ENCODE peak calls at places on chromosomes 16 and 17, in ten cellular contexts. K, O, Z, M, P, N, J, Q, G and R are unnamed samples.
A peak's percentile ranks its signal among the peaks of the same experiment; 100 is the strongest.

GRCh38 chr16:23670137-23670776 is 8.4 kb upstream of the PLK1 start:
- DNase-seq in Q (no peak), K (no peak), N (peak; percentile 93), J (peak; percentile 71), O (no peak), G (no peak), Z (no peak), M (no peak), P (no peak), R (no peak)

GRCh38 chr16:74447578-74447977 is 26.3 kb upstream of the CLEC18B start:
- DNase-seq in N (no peak), M (no peak), Z (no peak), O (peak; percentile 38), G (no peak), J (no peak), P (peak; percentile 47), K (no peak), Q (no peak), R (no peak)

GRCh38 chr17:40411821-40412220 is 5.9 kb downstream of the TOP2A start:
- DNase-seq in P (no peak), O (no peak), N (no peak), K (no peak), G (no peak), Z (no peak), Q (no peak), J (no peak), M (no peak), R (no peak)

GRCh38 chr17:77741109-77741508 is 217.4 kb upstream of the TNRC6C start:
- DNase-seq in N (no peak), M (no peak), K (no peak), Z (no peak), Q (peak; percentile 54), P (no peak), J (peak; percentile 61), G (no peak), O (no peak), R (peak; percentile 87)

GRCh38 chr16:88951989-88952388 is 25.0 kb downstream of the CBFA2T3 start:
- DNase-seq in N (no peak), M (no peak), P (no peak), Z (no peak), J (no peak), O (no peak), G (no peak), K (no peak), Q (no peak), R (no peak)

GRCh38 chr16:55030944-55031343 is 100.3 kb downstream of the IRX5 start:
- DNase-seq in O (no peak), M (no peak), N (no peak), P (no peak), J (no peak), Q (no peak), Z (no peak), G (no peak), K (no peak), R (no peak)

GRCh38 chr17:63881935-63882601 is at the start of gene GH2:
- DNase-seq in N (peak; percentile 57), G (no peak), P (no peak), K (peak; percentile 60), O (peak; percentile 29), M (no peak), J (peak; percentile 75), Q (peak; percentile 76), Z (peak; percentile 27), R (no peak)

GRCh38 chr17:56185905-56186783 is 32.9 kb downstream of the ANKFN1 start:
- DNase-seq in Z (peak; percentile 48), M (no peak), K (no peak), J (no peak), N (no peak), P (no peak), Q (no peak), G (no peak), O (no peak), R (no peak)

GRCh38 chr17:309361-309888 is 43.2 kb downstream of the RPH3AL start:
- DNase-seq in G (no peak), M (no peak), Z (no peak), N (no peak), Q (peak; percentile 69), K (peak; percentile 13), J (peak; percentile 57), O (peak; percentile 41), P (peak; percentile 29), R (peak; percentile 27)

GRCh38 chr16:25546781-25547180 is 145.0 kb upstream of the HS3ST4 start:
- DNase-seq in Z (no peak), Q (no peak), N (no peak), M (no peak), K (no peak), J (no peak), P (no peak), G (no peak), O (no peak), R (no peak)

GRCh38 chr16:77191259-77191969 is 424 bp downstream of the MON1B start:
- DNase-seq in P (peak; percentile 46), Z (no peak), O (no peak), Q (peak; percentile 57), N (no peak), G (no peak), M (no peak), K (no peak), J (no peak), R (no peak)